ENCODE peak calls at places on chromosomes 12 and 14, in five cellular contexts. One of them, this sample, is unnamed.

GRCh38 chr12:12585115-12585862 is 22.6 kb upstream of the DUSP16 start:
- DNase-seq in HepG2: peak
- DNase-seq in GM12878: no peak
- DNase-seq in H1: no peak
- DNase-seq in K562: no peak
- DNase-seq in this sample: no peak

GRCh38 chr12:68331500-68331868 is 678 bp downstream of the MDM1 start:
- DNase-seq in GM12878: no peak
- DNase-seq in HepG2: no peak
- DNase-seq in K562: peak
- DNase-seq in H1: no peak
- DNase-seq in this sample: no peak

GRCh38 chr12:116299548-116300150 is 22.2 kb upstream of the MED13L start:
- DNase-seq in K562: no peak
- DNase-seq in HepG2: no peak
- DNase-seq in GM12878: no peak
- DNase-seq in H1: no peak
- DNase-seq in this sample: no peak

GRCh38 chr12:100229036-100229635 is 28.5 kb downstream of the ACTR6 start:
- DNase-seq in K562: peak
- DNase-seq in GM12878: peak
- DNase-seq in HepG2: peak
- DNase-seq in H1: no peak
- DNase-seq in this sample: no peak

GRCh38 chr12:71695782-71696181 is 9.9 kb downstream of the TMEM19 start:
- DNase-seq in H1: no peak
- DNase-seq in GM12878: no peak
- DNase-seq in HepG2: no peak
- DNase-seq in K562: no peak
- DNase-seq in this sample: no peak

GRCh38 chr12:9079883-9080673 is 35.6 kb downstream of the A2M start:
- DNase-seq in HepG2: no peak
- DNase-seq in H1: no peak
- DNase-seq in K562: no peak
- DNase-seq in GM12878: no peak
- DNase-seq in this sample: no peak

GRCh38 chr14:44989497-44990440 is 27.8 kb downstream of the TOGARAM1 start:
- DNase-seq in H1: no peak
- DNase-seq in GM12878: no peak
- DNase-seq in K562: no peak
- DNase-seq in HepG2: no peak
- DNase-seq in this sample: no peak

GRCh38 chr14:30143617-30144016 is 216.0 kb upstream of the PRKD1 start:
- DNase-seq in HepG2: no peak
- DNase-seq in H1: no peak
- DNase-seq in K562: no peak
- DNase-seq in GM12878: no peak
- DNase-seq in this sample: no peak

GRCh38 chr14:49895480-49895879 is 2.6 kb downstream of the ARF6 start:
- DNase-seq in K562: no peak
- DNase-seq in H1: no peak
- DNase-seq in HepG2: no peak
- DNase-seq in GM12878: no peak
- DNase-seq in this sample: no peak

GRCh38 chr14:77988096-77988870 is 181.9 kb upstream of the NRXN3 start:
- DNase-seq in GM12878: no peak
- DNase-seq in H1: no peak
- DNase-seq in K562: no peak
- DNase-seq in HepG2: no peak
- DNase-seq in this sample: no peak

GRCh38 chr12:77940011-77940423 is 109.3 kb downstream of the NAV3 start:
- DNase-seq in HepG2: no peak
- DNase-seq in GM12878: no peak
- DNase-seq in H1: peak
- DNase-seq in K562: no peak
- DNase-seq in this sample: peak

GRCh38 chr12:79548525-79548924 is 142.2 kb downstream of the PAWR start:
- DNase-seq in HepG2: no peak
- DNase-seq in H1: no peak
- DNase-seq in GM12878: no peak
- DNase-seq in K562: no peak
- DNase-seq in this sample: no peak

GRCh38 chr14:22748691-22749090 is 17.8 kb upstream of the OXA1L start:
- DNase-seq in GM12878: no peak
- DNase-seq in K562: no peak
- DNase-seq in HepG2: no peak
- DNase-seq in H1: no peak
- DNase-seq in this sample: no peak

GRCh38 chr14:90439874-90440442 is 43.1 kb downstream of the CALM1 start:
- DNase-seq in HepG2: no peak
- DNase-seq in H1: no peak
- DNase-seq in K562: no peak
- DNase-seq in GM12878: no peak
- DNase-seq in this sample: no peak

GRCh38 chr12:108620236-108620879 is 13.3 kb downstream of the SELPLG start:
- DNase-seq in HepG2: peak
- DNase-seq in K562: no peak
- DNase-seq in GM12878: no peak
- DNase-seq in H1: no peak
- DNase-seq in this sample: no peak

GRCh38 chr14:100383727-100384158 is 60.6 kb downstream of the SLC25A47 start:
- DNase-seq in H1: no peak
- DNase-seq in HepG2: peak
- DNase-seq in GM12878: no peak
- DNase-seq in K562: peak
- DNase-seq in this sample: peak

GRCh38 chr14:21558703-21559063 is 21.2 kb downstream of the OR10G3 start:
- DNase-seq in H1: no peak
- DNase-seq in HepG2: no peak
- DNase-seq in K562: no peak
- DNase-seq in GM12878: no peak
- DNase-seq in this sample: no peak

GRCh38 chr14:104724981-104725771 is 1.1 kb downstream of the ADSS1 start:
- DNase-seq in H1: no peak
- DNase-seq in K562: peak
- DNase-seq in GM12878: no peak
- DNase-seq in HepG2: peak
- DNase-seq in this sample: peak

GRCh38 chr14:103260629-103261124 is 73.4 kb upstream of the EIF5 start:
- DNase-seq in GM12878: no peak
- DNase-seq in HepG2: no peak
- DNase-seq in H1: no peak
- DNase-seq in K562: no peak
- DNase-seq in this sample: peak

GRCh38 chr14:99514552-99515300 is 33.5 kb downstream of the CCNK start:
- DNase-seq in HepG2: no peak
- DNase-seq in H1: no peak
- DNase-seq in K562: no peak
- DNase-seq in GM12878: no peak
- DNase-seq in this sample: no peak

GRCh38 chr12:124466200-124467128 is 100.9 kb downstream of the NCOR2 start:
- DNase-seq in H1: no peak
- DNase-seq in K562: no peak
- DNase-seq in GM12878: no peak
- DNase-seq in HepG2: no peak
- DNase-seq in this sample: peak

DNA sequence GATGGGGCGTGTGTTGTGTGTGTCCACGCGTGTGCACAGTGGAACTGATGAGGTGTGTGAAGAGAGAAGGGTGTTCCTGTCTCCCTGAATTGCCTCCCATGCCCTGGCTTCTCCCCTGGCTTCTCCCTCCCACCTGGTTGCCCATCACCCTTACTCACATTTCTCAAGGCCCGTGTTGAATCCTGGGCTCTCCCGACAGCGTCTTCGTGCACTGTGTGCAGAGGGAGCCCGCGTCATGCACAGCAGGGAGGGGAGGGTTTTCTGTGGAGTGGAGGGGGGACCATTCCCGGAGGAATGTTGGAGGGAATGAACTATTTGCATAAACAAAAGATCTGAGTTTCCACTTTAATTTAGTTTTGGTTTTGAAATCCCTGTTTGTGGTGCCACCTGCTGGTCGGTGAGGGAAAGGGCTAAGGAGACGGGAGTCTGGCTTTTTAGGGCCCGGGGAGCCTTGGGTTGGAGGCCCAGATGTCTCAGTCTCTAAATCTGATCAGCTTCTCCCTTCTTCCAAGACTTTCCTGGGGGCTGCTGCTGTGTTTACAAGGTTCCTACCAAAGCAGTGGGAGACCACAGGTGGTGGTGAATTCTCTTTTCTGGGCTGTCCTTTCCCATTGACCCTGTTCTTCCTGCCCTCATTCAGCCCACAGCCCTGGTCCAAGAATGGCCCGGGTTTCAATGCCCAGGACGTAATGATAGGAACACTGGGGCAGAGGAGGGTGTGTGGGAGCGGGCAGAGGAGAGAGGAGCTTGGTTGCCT is at the start of gene C1R:
- DNase-seq in H1: no peak
- DNase-seq in K562: peak
- DNase-seq in HepG2: peak
- DNase-seq in GM12878: no peak
- DNase-seq in this sample: peak
- TF ChIP-seq USF2 in H1: no peak
- TF ChIP-seq USF2 in K562: no peak
- TF ChIP-seq USF2 in HepG2: no peak
- TF ChIP-seq USF2 in GM12878: no peak
- TF ChIP-seq USF2 in this sample: no peak

GRCh38 chr12:1306096-1306495 is 288.3 kb downstream of the FBXL14 start:
- DNase-seq in K562: peak
- DNase-seq in GM12878: no peak
- DNase-seq in H1: no peak
- DNase-seq in HepG2: no peak
- DNase-seq in this sample: no peak
- TF ChIP-seq HDAC2 in K562: no peak
- TF ChIP-seq HDAC2 in GM12878: no peak
- TF ChIP-seq HDAC2 in H1: no peak
- TF ChIP-seq HDAC2 in HepG2: no peak
- TF ChIP-seq HDAC2 in this sample: no peak

DNA sequence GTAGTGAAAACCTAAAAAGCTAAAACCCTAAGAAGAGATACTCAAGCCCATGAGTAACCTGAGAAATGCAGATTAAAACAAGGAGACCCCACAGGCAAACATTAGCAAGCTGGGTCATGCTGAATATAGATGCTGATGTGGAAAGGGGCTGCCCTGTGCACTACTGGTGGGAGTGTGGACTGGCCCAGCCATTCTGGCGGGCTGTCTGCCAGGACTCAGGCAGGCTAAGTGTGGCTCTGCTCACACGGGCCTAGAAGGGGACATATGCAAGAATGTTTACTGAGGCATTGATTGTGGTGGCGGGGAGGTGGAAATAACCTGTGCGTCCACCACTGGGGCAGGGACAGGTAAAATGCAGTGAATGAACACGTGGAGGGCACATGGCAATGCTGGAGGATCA is 48.3 kb downstream of the SPTB start:
- DNase-seq in H1: no peak
- DNase-seq in HepG2: no peak
- DNase-seq in K562: no peak
- DNase-seq in GM12878: no peak
- DNase-seq in this sample: no peak
- TF ChIP-seq CHD2 in H1: no peak
- TF ChIP-seq CHD2 in HepG2: no peak
- TF ChIP-seq CHD2 in K562: no peak
- TF ChIP-seq CHD2 in GM12878: no peak
- TF ChIP-seq CHD2 in this sample: no peak

DNA sequence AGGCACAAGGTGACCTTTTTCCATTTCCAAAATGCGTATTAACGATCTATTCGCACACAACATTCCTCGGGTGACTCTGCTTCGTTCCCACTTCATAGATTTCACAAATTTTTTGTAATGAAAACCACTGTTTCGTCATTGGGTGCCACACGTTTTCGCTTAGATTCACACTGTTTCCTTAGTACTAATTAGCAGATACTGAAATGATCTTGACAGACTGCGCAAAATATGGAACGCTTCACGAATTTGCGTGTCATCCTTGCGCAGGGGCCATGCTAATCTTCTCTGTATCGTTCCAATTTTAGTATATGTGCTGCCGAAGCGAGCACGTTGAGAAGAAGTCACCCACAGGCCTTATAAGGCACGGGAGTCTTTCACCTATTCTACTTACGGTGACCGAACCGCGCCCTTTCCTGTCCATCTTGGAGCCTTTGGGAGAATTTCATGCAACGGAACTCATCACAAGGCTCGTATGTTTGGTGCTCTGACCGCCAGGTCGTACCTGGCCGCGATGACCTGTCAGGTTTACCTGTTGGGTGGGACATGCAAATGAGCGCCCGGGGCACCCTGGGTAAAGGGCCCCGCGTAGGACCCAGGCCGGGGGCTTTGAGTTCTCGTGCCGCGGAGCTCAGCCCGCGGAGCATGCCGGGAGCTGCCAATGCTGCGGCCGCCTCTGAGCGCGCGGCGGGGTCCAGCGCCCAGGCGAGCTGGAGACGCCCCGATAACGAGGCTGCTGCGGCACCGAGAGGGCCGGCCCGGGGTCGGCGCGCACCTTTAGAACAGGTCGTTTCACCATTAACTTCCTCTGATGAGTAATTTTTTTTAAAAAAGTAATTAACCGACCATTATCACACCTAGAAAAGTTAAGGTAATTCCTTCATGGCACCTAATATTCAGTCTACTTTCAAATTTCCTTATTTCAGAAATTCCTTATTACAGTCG is at the start of gene RNU6-8:
- DNase-seq in H1: peak
- DNase-seq in GM12878: peak
- DNase-seq in HepG2: peak
- DNase-seq in K562: peak
- DNase-seq in this sample: peak
- TF ChIP-seq USF2 in H1: no peak
- TF ChIP-seq USF2 in GM12878: no peak
- TF ChIP-seq USF2 in HepG2: no peak
- TF ChIP-seq USF2 in K562: no peak
- TF ChIP-seq USF2 in this sample: no peak

This sample was measured in A549.